ENCODE peak calls at places on chromosome 22, in ten cellular contexts. Z, D, Q, Y, B, G, P, U, A and S are unnamed samples.

GRCh38 chr22:41963453-41964105 is 5.7 kb upstream of the SEPTIN3 start:
- DNase-seq in G (no peak), D (peak; percentile 91), U (no peak), B (no peak), Z (no peak), Q (peak; percentile 81), P (no peak), Y (peak; percentile 21), A (no peak), S (no peak)

GRCh38 chr22:40387758-40388157 is 17.4 kb downstream of the SGSM3 start:
- DNase-seq in Q (no peak), G (no peak), B (no peak), Z (no peak), D (no peak), U (no peak), Y (no peak), A (peak; percentile 17), P (no peak), S (no peak)

GRCh38 chr22:20171288-20172037 is 20.6 kb upstream of the CCDC188 start:
- DNase-seq in G (no peak), D (no peak), A (no peak), P (no peak), B (no peak), Y (no peak), Q (no peak), U (no peak), Z (no peak), S (no peak)

GRCh38 chr22:19996694-19997384 is 19.8 kb downstream of the ARVCF start:
- DNase-seq in P (no peak), Z (no peak), Q (no peak), U (no peak), B (no peak), Y (no peak), G (no peak), A (no peak), D (no peak), S (no peak)

GRCh38 chr22:29309332-29310064 is 3.0 kb downstream of the GAS2L1 start:
- DNase-seq in Z (no peak), P (no peak), D (peak; percentile 35), B (no peak), U (no peak), A (no peak), Q (no peak), Y (no peak), G (peak; percentile 75), S (peak; percentile 45)

GRCh38 chr22:36764641-36765040 is 11.3 kb downstream of the IFT27 start:
- DNase-seq in B (no peak), A (no peak), G (no peak), P (no peak), U (no peak), D (no peak), Q (peak; percentile 33), Y (no peak), Z (no peak), S (no peak)

GRCh38 chr22:40213478-40213877 is 35.8 kb downstream of the TNRC6B start:
- DNase-seq in U (no peak), P (no peak), G (no peak), Y (no peak), B (no peak), D (no peak), A (peak; percentile 57), Z (no peak), Q (no peak), S (no peak)

GRCh38 chr22:17949926-17950473 is 74.4 kb downstream of the MICAL3 start:
- DNase-seq in Z (no peak), D (no peak), Q (no peak), G (peak; percentile 56), P (no peak), Y (no peak), U (no peak), A (no peak), B (no peak), S (peak; percentile 46)

GRCh38 chr22:29580200-29580810 is 608 bp downstream of the NIPSNAP1 start:
- DNase-seq in Z (no peak), B (no peak), P (no peak), A (peak; percentile 51), D (no peak), U (no peak), Q (no peak), Y (no peak), G (no peak), S (no peak)

GRCh38 chr22:50507421-50507990 is at the start of gene LMF2:
- DNase-seq in P (no peak), Z (peak; percentile 91), B (no peak), D (no peak), A (no peak), Q (peak; percentile 97), Y (peak; percentile 11), G (no peak), U (peak; percentile 73), S (no peak)

GRCh38 chr22:30265851-30266444 is 703 bp downstream of the OSM start:
- DNase-seq in D (no peak), G (no peak), B (no peak), Q (peak; percentile 87), A (no peak), Z (no peak), P (no peak), U (no peak), Y (no peak), S (peak; percentile 46)